ENCODE peak calls at places on chromosomes 4 and X, in seven cellular contexts. I is activated CD4-positive, alpha-beta T cell treated with anti-CD3 and anti-CD28 coated beads, Interleukin-2, amount 50 U/mL, for 48 hours; M is BE2C; Z is H7; X is iris pigment epithelial cell; W is K562; H is left kidney. F is an unnamed sample.

GRCh38 chrX:66163849-66164401 is at the start of gene HEPH:
- DNase-seq in I (no peak), M (no peak), Z (peak), X (no peak), W (peak), H (peak), F (no peak)

GRCh38 chr4:164997941-164998340 is 20.5 kb upstream of the TRIM61 start:
- DNase-seq in I (no peak), M (no peak), Z (no peak), X (no peak), W (no peak), H (no peak), F (peak)

GRCh38 chrX:115946059-115946458 is 224.5 kb upstream of the AGTR2 start:
- DNase-seq in I (no peak), M (no peak), Z (no peak), X (no peak), W (no peak), H (no peak), F (no peak)

GRCh38 chr4:138734746-138735145 is 280.8 kb upstream of the NOCT start:
- DNase-seq in I (no peak), M (peak), Z (no peak), X (peak), W (no peak), H (peak), F (peak)

GRCh38 chrX:997631-998137 is 214.8 kb downstream of the CRLF2 start:
- DNase-seq in I (no peak), M (no peak), Z (peak), X (no peak), W (no peak), H (no peak), F (no peak)

GRCh38 chrX:107729558-107730297 is 45.9 kb downstream of the TSC22D3 start:
- DNase-seq in I (no peak), M (no peak), Z (peak), X (no peak), W (no peak), H (peak), F (no peak)

GRCh38 chr4:40722576-40723161 is 27.1 kb upstream of the NSUN7 start:
- DNase-seq in I (peak), M (no peak), Z (no peak), X (peak), W (no peak), H (peak), F (peak)

GRCh38 chrX:118418811-118419251 is 72.9 kb downstream of the WDR44 start:
- DNase-seq in I (no peak), M (peak), Z (peak), X (no peak), W (no peak), H (no peak), F (no peak)

GRCh38 chrX:54358424-54359211 is 772 bp upstream of the WNK3 start:
- DNase-seq in I (peak), M (peak), Z (peak), X (peak), W (no peak), H (peak), F (peak)

GRCh38 chr4:40455340-40455902 is 120.3 kb downstream of the CHRNA9 start:
- DNase-seq in I (no peak), M (no peak), Z (no peak), X (peak), W (no peak), H (peak), F (no peak)

GRCh38 chrX:3638280-3638873 is 75.1 kb downstream of the PRKX start:
- DNase-seq in I (peak), M (peak), Z (peak), X (peak), W (peak), H (peak), F (peak)

GRCh38 chr4:116386856-116387255 is 698.5 kb downstream of the TRAM1L1 start:
- DNase-seq in I (no peak), M (no peak), Z (no peak), X (no peak), W (no peak), H (no peak), F (no peak)

GRCh38 chrX:1468250-1468772 is 15.6 kb upstream of the ASMTL start:
- DNase-seq in I (peak), M (no peak), Z (no peak), X (peak), W (no peak), H (no peak), F (peak)

GRCh38 chrX:49844622-49845021 is 15.5 kb downstream of the PAGE4 start:
- DNase-seq in I (no peak), M (no peak), Z (no peak), X (no peak), W (no peak), H (peak), F (no peak)

F was measured in A673.